ENCODE peak calls at places on chromosomes 5 and 9, in six cellular contexts. U is sigmoid colon, Y is HCT116, E is stomach, W is breast epithelium, B is K562. Z is an unnamed sample.

GRCh38 chr5:102823441-102823874 is 68.4 kb downstream of the PAM start:
- DNase-seq in Y (peak), W (no peak), E (no peak), U (no peak), B (no peak), Z (no peak)

GRCh38 chr5:30832519-30832918 is 361.0 kb upstream of the CDH6 start:
- DNase-seq in U (no peak), Y (no peak), W (no peak), B (no peak), E (no peak), Z (no peak)

GRCh38 chr5:66894480-66895240 is 298.5 kb downstream of the MAST4 start:
- DNase-seq in W (no peak), B (no peak), E (no peak), Y (no peak), U (no peak), Z (no peak)

GRCh38 chr5:88094403-88094802 is 174.2 kb downstream of the TMEM161B start:
- DNase-seq in E (no peak), B (no peak), U (no peak), W (no peak), Y (no peak), Z (no peak)

GRCh38 chr5:124736111-124736813 is 10.2 kb downstream of the ZNF608 start:
- DNase-seq in B (no peak), W (no peak), E (no peak), U (no peak), Y (no peak), Z (no peak)

GRCh38 chr9:23011669-23012068 is 565.0 kb downstream of the DMRTA1 start:
- DNase-seq in E (no peak), U (no peak), Y (no peak), B (no peak), W (no peak), Z (no peak)

GRCh38 chr9:98575379-98576346 is 133.1 kb downstream of the GABBR2 start:
- DNase-seq in W (no peak), E (peak), Y (no peak), B (peak), U (no peak), Z (no peak)

GRCh38 chr9:120534266-120534665 is 45.7 kb downstream of the CDK5RAP2 start:
- DNase-seq in B (no peak), U (no peak), Y (no peak), W (no peak), E (no peak), Z (no peak)

GRCh38 chr5:35754481-35754880 is 102.2 kb upstream of the IL7R start:
- DNase-seq in U (no peak), W (no peak), E (no peak), B (no peak), Y (no peak), Z (no peak)

DNA sequence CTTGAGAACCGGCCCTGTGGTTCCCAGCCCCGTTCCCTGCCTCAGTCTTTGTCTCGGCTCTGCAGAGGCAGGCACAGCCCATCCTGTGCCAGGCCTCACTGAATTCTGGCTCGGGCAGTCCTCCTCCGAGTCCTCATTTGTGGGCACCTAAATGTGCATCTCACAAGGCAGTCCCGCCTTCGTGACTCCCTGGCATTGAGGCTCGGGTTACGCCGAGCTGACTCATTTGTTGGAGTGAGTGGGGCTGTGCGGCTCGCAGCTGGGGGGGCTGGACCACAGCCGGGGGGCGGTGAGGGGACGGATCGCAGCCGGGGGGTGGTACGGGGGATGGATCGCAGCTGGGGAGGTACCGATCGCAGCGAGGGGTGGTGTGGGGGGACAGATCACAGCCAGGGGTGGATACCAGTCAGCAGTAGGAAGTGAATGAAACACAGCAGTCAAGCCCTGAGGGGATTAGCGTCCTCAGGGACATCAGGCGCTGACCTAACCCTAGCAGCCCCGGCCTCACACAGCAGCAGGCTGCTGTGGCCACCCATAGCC is 72.2 kb downstream of the PSMB7 start:
- DNase-seq in U (peak), W (peak), Y (no peak), B (no peak), E (no peak), Z (peak)
- H3K27ac ChIP-seq in U (peak), W (peak), Y (peak), B (no peak), E (peak), Z (peak)

GRCh38 chr9:83471223-83471622 is 67.0 kb downstream of the FRMD3 start:
- DNase-seq in W (no peak), B (no peak), U (no peak), Y (no peak), E (no peak), Z (no peak)

GRCh38 chr9:83472221-83472665 is 66.0 kb downstream of the FRMD3 start:
- DNase-seq in B (no peak), U (no peak), E (peak), W (no peak), Y (no peak), Z (no peak)

GRCh38 chr9:83474631-83475030 is 63.6 kb downstream of the FRMD3 start:
- DNase-seq in B (no peak), Y (no peak), W (no peak), U (no peak), E (no peak), Z (no peak)

GRCh38 chr9:83473488-83473971 is 64.7 kb downstream of the FRMD3 start:
- DNase-seq in W (no peak), E (no peak), Y (no peak), U (no peak), B (no peak), Z (no peak)

DNA sequence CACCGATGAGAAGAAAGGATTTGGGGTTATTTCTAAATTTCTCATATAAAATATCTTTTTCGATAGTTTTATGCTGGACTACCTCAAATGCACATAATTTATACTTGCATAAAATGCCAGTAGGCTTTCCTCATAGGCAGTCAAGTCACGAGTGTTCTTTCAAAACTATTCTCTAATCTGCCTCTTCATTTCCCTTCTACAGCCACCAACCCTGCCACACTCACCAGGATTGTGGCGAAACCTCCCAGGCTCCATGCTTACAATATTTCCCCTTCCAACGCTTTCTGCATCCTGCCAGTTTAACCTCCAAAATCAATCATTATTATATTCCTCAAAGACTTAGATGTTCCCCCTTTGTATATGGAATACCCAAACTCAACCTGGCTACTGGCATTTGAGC is 65.4 kb downstream of the FRMD3 start:
- DNase-seq in B (no peak), Y (no peak), E (no peak), U (no peak), W (no peak), Z (no peak)
- H3K4me3 ChIP-seq in B (no peak), Y (no peak), E (no peak), U (no peak), W (no peak), Z (no peak)

DNA sequence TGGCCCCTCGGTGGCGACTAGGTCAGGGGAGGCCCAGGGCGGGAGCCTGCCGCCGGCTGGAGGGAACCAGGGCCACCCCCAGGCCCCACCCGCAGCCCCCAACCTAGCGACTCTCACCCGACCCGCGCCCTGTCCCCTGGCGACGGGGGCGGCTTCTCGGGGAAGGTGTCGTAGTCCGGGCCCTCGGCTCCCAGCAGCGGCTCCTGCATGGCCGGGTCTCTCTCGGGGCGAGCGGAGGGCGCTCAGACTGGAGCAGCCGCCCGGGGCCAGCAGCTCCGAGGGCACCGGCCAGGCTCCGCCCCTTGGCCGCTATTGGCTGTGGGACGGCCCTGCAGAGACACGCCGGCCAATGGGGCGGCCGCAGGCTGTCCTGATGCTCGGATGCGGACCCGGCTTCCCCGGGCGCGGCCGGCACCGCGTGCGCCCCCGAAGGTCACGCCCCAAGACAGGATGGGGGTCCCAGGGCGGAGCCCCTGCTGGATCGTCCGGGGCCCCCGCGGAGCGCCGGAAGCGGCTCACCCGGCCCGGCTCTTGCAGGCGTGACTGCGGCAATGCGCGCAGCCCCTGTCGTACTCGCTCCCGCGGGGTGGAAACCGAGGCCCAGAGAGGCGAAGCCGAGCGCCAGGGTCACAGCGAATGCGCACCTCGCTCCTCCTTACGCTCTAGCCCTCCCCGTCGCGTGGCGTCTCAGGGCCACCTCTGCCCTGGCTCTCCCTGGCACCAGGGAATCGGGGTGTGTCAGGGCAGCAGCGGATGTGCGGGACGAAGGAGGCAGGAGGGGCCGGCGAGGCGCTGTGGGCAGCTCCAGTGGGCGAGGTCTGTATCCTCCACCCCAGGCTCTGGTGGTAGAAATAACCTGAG is at the start of gene SLC2A6:
- DNase-seq in U (peak), B (peak), Y (no peak), E (peak), W (peak), Z (peak)
- TF ChIP-seq POLR2AphosphoS5 in U (peak), B (no peak), Y (peak), E (peak), W (no peak), Z (no peak)

DNA sequence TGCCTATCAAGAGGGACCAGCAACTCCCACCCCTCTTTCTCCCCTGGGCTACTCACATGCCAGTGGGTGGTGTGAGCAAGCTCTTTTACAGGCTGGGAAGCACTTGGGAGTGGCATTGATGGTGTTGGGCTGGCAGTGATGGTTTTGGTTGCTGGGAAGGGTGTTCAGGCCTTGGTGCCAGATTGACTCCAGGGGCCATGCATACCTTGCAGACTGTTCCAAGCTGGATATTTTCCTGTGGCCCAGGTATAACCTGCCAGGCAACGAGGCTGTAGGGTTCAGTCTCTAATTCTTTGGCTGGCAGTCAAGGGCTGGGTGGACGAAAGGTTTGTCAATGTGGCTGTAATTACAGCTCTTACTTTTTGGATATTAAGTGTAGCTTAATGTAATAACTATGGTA is 177.3 kb downstream of the MACROH2A1 start:
- DNase-seq in B (no peak), W (peak), E (peak), Y (no peak), U (no peak), Z (no peak)
- H3K27ac ChIP-seq in B (no peak), W (no peak), E (no peak), Y (no peak), U (no peak), Z (no peak)

GRCh38 chr5:134463991-134464760 is 52.5 kb upstream of the CDKN2AIPNL start:
- DNase-seq in B (no peak), Y (no peak), W (no peak), U (no peak), E (no peak), Z (no peak)

GRCh38 chr5:134466241-134467069 is 54.8 kb upstream of the CDKN2AIPNL start:
- DNase-seq in U (peak), Y (peak), W (peak), E (peak), B (peak), Z (peak)

GRCh38 chr5:134465856-134466240 is 54.2 kb upstream of the CDKN2AIPNL start:
- DNase-seq in Y (peak), U (peak), E (peak), B (peak), W (peak), Z (peak)

GRCh38 chr5:134463176-134463720 is 51.6 kb upstream of the CDKN2AIPNL start:
- DNase-seq in E (no peak), Y (no peak), U (no peak), B (no peak), W (no peak), Z (no peak)

DNA sequence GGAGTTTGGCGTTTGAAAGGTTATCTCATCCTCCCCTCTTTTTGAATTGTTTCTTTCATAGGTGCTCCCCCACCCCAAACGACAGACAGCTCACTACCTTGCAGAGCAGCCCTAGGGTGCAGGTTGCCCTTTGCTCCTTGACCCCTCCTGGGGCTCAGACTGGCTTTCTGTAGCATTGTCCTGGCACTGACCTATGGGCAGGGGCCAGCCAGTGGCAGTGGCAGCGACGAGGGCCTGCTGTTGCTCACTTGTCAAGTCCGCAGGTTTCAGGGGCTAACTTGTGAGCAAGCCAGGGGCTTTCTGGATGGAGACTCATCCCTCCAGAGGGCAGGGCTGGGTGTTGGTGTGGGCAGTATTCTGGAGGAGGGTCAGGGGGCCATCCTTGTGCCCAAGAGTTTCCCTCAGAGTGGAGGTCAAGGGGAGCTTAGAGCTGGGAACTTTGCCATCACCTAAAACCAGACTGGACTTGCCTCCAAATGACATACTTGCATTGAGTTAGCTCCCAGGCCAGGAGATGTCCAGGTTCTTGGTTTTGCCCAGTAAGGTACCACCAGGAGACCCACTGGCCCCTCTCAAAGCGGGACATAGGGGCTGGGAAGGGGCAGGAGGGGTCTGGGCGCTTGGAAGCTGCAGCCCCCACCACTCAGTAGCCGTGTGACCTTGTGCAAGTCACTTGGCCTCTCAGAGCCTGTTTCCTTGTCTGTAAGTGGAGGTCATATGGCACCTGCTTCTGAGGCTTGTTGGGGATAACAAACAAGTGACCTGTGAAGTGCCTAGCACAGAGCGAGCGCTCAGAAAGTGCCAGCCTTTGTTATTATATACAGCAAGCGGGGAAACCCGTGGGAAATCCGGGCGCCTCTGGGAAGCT is 53.5 kb upstream of the CDKN2AIPNL start:
- DNase-seq in W (no peak), U (no peak), B (no peak), E (no peak), Y (no peak), Z (peak)
- H3K4me3 ChIP-seq in W (peak), U (peak), B (peak), E (peak), Y (peak), Z (peak)

GRCh38 chr9:31490551-31491106 is 893.8 kb upstream of the ACO1 start:
- DNase-seq in W (no peak), U (no peak), B (no peak), E (no peak), Y (no peak), Z (no peak)
- TF ChIP-seq POLR2AphosphoS5 in W (no peak), U (no peak), B (no peak), E (no peak), Y (no peak), Z (no peak)

GRCh38 chr5:119302449-119302848 is 53.4 kb upstream of the TNFAIP8 start:
- DNase-seq in W (no peak), U (no peak), E (no peak), B (no peak), Y (no peak), Z (no peak)

GRCh38 chr5:119301947-119302346 is 53.9 kb upstream of the TNFAIP8 start:
- DNase-seq in U (no peak), E (no peak), Y (no peak), W (no peak), B (no peak), Z (no peak)

GRCh38 chr5:119302916-119303897 is 52.6 kb upstream of the TNFAIP8 start:
- DNase-seq in W (peak), E (no peak), B (peak), Y (no peak), U (no peak), Z (no peak)

GRCh38 chr5:119307170-119307569 is 48.6 kb upstream of the TNFAIP8 start:
- DNase-seq in W (no peak), E (no peak), U (no peak), B (no peak), Y (no peak), Z (no peak)

DNA sequence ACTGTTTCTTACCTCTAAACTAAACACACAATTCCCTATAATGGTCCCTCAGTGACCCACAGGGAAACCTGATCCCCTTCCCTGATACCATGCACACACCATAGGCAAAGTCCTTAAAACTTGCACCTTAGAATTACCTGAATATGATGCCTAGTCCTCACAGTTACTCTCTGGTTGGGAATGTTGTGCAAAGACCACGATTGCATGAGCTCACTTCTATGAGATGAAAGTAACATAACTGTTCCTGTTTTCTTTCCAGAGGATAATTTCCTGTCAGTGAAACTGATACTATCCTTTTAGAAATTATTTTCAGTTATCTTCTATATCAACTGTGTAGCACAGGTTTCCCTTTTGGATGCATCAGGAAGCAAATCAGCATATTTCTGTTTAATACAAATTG is 51.4 kb upstream of the TNFAIP8 start:
- DNase-seq in B (no peak), U (no peak), Y (no peak), W (no peak), E (no peak), Z (no peak)
- H3K27ac ChIP-seq in B (peak), U (no peak), Y (no peak), W (no peak), E (peak), Z (no peak)

DNA sequence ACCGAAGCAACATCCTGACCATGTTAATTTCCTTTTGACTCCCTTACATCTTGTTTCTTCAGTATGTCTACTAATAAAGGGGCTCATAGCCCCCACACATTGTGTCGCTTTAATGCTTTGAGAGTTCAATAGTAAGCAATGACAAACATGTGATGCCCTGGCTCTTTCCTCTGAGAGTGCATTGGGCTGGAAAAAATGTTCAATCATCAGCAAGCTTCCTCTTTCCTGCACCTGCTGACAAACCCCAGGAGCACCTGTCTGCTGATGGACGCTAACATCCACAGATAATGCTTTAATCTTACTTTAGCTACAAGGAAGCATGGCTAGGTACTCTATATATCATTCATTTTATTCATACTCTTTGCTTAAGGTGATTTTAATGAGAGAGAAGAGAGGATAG is 242.4 kb downstream of the SMARCA2 start:
- DNase-seq in W (no peak), Y (no peak), B (no peak), U (no peak), E (no peak), Z (no peak)
- H3K4me3 ChIP-seq in W (no peak), Y (no peak), B (no peak), U (no peak), E (no peak), Z (no peak)

GRCh38 chr9:95084254-95084934 is 233.1 kb downstream of the FANCC start:
- DNase-seq in W (no peak), U (peak), E (no peak), Y (no peak), B (no peak), Z (no peak)
- TF ChIP-seq POLR2AphosphoS5 in W (no peak), U (peak), E (peak), Y (no peak), B (no peak), Z (peak)

GRCh38 chr9:101465330-101465915 is 29.8 kb upstream of the ALDOB start:
- DNase-seq in W (no peak), Y (peak), E (peak), U (no peak), B (peak), Z (peak)

GRCh38 chr9:101466863-101467262 is 31.3 kb upstream of the ALDOB start:
- DNase-seq in U (no peak), Y (no peak), B (no peak), W (no peak), E (no peak), Z (no peak)

GRCh38 chr9:101469026-101469425 is 33.5 kb upstream of the ALDOB start:
- DNase-seq in U (no peak), W (no peak), B (no peak), Y (no peak), E (no peak), Z (no peak)

GRCh38 chr9:101467690-101468089 is 32.1 kb upstream of the ALDOB start:
- DNase-seq in E (no peak), B (no peak), Y (no peak), U (no peak), W (no peak), Z (no peak)

GRCh38 chr9:101468116-101468515 is 32.5 kb upstream of the ALDOB start:
- DNase-seq in W (no peak), U (no peak), B (no peak), Y (no peak), E (no peak), Z (no peak)
- H3K27ac ChIP-seq in W (no peak), U (no peak), B (no peak), Y (no peak), E (no peak), Z (no peak)

Z was measured in prostate gland.